ENCODE peak calls at places on chromosomes 5 and 9, in eight cellular contexts. F, A, Y, X, C, O, J and T are unnamed samples.

GRCh38 chr5:16160706-16161105 is 18.9 kb downstream of the MARCHF11 start:
- DNase-seq in F (peak; percentile 12), A (peak; percentile 75), Y (peak; percentile 4), X (peak; percentile 18), C (peak; percentile 80), O (peak; percentile 18), J (peak; percentile 70), T (no peak)

GRCh38 chr9:131841765-131842318 is 102.0 kb upstream of the RAPGEF1 start:
- DNase-seq in F (no peak), A (no peak), Y (no peak), X (no peak), C (no peak), O (no peak), J (no peak), T (no peak)

GRCh38 chr5:168364738-168365550 is 73.5 kb downstream of the WWC1 start:
- DNase-seq in F (no peak), A (no peak), Y (no peak), X (no peak), C (no peak), O (no peak), J (peak; percentile 11), T (peak; percentile 32)

GRCh38 chr5:55850839-55851674 is at the start of gene IL31RA:
- DNase-seq in F (peak; percentile 30), A (no peak), Y (peak; percentile 49), X (no peak), C (no peak), O (no peak), J (peak; percentile 95), T (no peak)

GRCh38 chr5:116632890-116633289 is 58.3 kb upstream of the SEMA6A start:
- DNase-seq in F (no peak), A (no peak), Y (no peak), X (no peak), C (peak; percentile 24), O (no peak), J (no peak), T (no peak)

GRCh38 chr5:155628346-155628745 is 614.8 kb downstream of the KIF4B start:
- DNase-seq in F (no peak), A (no peak), Y (no peak), X (no peak), C (no peak), O (no peak), J (no peak), T (no peak)

GRCh38 chr9:1458503-1458902 is 408.3 kb downstream of the DMRT2 start:
- DNase-seq in F (peak; percentile 2), A (no peak), Y (peak; percentile 3), X (no peak), C (peak; percentile 12), O (no peak), J (peak; percentile 38), T (no peak)

GRCh38 chr5:172110921-172111873 is 76.8 kb downstream of the STK10 start:
- DNase-seq in F (peak; percentile 45), A (peak; percentile 93), Y (peak; percentile 80), X (peak; percentile 86), C (no peak), O (no peak), J (no peak), T (peak; percentile 73)

GRCh38 chr5:34762321-34762871 is 76.6 kb upstream of the TTC23L start:
- DNase-seq in F (no peak), A (no peak), Y (no peak), X (no peak), C (no peak), O (no peak), J (peak; percentile 75), T (no peak)

GRCh38 chr5:132064738-132065331 is 4.4 kb downstream of the IL3 start:
- DNase-seq in F (peak; percentile 86), A (peak; percentile 87), Y (peak; percentile 73), X (peak; percentile 45), C (peak; percentile 43), O (peak; percentile 40), J (peak; percentile 64), T (peak; percentile 89)

GRCh38 chr9:4435197-4435596 is 55.1 kb upstream of the SLC1A1 start:
- DNase-seq in F (no peak), A (no peak), Y (no peak), X (no peak), C (no peak), O (no peak), J (peak; percentile 81), T (no peak)

GRCh38 chr9:129058965-129059795 is 21.7 kb upstream of the DOLPP1 start:
- DNase-seq in F (peak; percentile 98), A (no peak), Y (no peak), X (no peak), C (no peak), O (no peak), J (peak; percentile 59), T (no peak)